ENCODE peak calls at places on chromosome 3, in nine cellular contexts. L is A549, N is ovary, A is stomach, P is sigmoid colon, D is transverse colon, I is upper lobe of left lung, Q is suprapubic skin, G is H1. S is an unnamed sample.

GRCh38 chr3:129238945-129239705 is 10.3 kb upstream of the COPG1 start:
- DNase-seq in L (peak; percentile 43), N (no peak), A (no peak), P (no peak), D (peak; percentile 45), I (peak; percentile 58), Q (no peak), G (no peak), S (no peak)

GRCh38 chr3:87198774-87199173 is 28.3 kb upstream of the CHMP2B start:
- DNase-seq in L (no peak), N (no peak), A (no peak), P (no peak), D (no peak), I (no peak), Q (no peak), G (no peak), S (no peak)

GRCh38 chr3:179181021-179181472 is 32.9 kb downstream of the PIK3CA start:
- DNase-seq in L (no peak), N (no peak), A (no peak), P (no peak), D (no peak), I (no peak), Q (no peak), G (no peak), S (no peak)

GRCh38 chr3:148269816-148270215 is 427.9 kb upstream of the AGTR1 start:
- DNase-seq in L (no peak), N (no peak), A (no peak), P (no peak), D (no peak), I (no peak), Q (no peak), G (no peak), S (no peak)

GRCh38 chr3:195147649-195148121 is 123.3 kb downstream of the XXYLT1 start:
- DNase-seq in L (no peak), N (no peak), A (peak; percentile 83), P (peak; percentile 88), D (peak; percentile 65), I (peak; percentile 64), Q (no peak), G (no peak), S (no peak)

GRCh38 chr3:123419850-123420292 is 29.0 kb downstream of the ADCY5 start:
- DNase-seq in L (no peak), N (no peak), A (no peak), P (peak; percentile 91), D (no peak), I (no peak), Q (no peak), G (no peak), S (no peak)

GRCh38 chr3:183213941-183214612 is 39.0 kb upstream of the B3GNT5 start:
- DNase-seq in L (no peak), N (no peak), A (no peak), P (no peak), D (no peak), I (no peak), Q (no peak), G (no peak), S (no peak)

GRCh38 chr3:123296261-123296660 is 94.5 kb downstream of the SEC22A start:
- DNase-seq in L (no peak), N (no peak), A (no peak), P (peak; percentile 44), D (no peak), I (no peak), Q (peak; percentile 52), G (no peak), S (no peak)

GRCh38 chr3:186722457-186722856 is 5.3 kb downstream of the KNG1 start:
- DNase-seq in L (peak; percentile 53), N (no peak), A (no peak), P (no peak), D (no peak), I (no peak), Q (no peak), G (peak; percentile 59), S (no peak)

GRCh38 chr3:31661286-31661685 is 128.6 kb downstream of the STT3B start:
- DNase-seq in L (no peak), N (no peak), A (no peak), P (no peak), D (no peak), I (no peak), Q (no peak), G (no peak), S (no peak)

GRCh38 chr3:181326637-181327223 is 337.2 kb upstream of the DNAJC19 start:
- DNase-seq in L (peak; percentile 8), N (no peak), A (no peak), P (no peak), D (no peak), I (no peak), Q (no peak), G (no peak), S (no peak)

GRCh38 chr3:38960042-38960622 is 91.6 kb downstream of the SCN11A start:
- DNase-seq in L (no peak), N (no peak), A (no peak), P (no peak), D (no peak), I (no peak), Q (no peak), G (no peak), S (no peak)

GRCh38 chr3:28349397-28350000 is 875 bp upstream of the AZI2 start:
- DNase-seq in L (no peak), N (no peak), A (no peak), P (no peak), D (no peak), I (no peak), Q (no peak), G (no peak), S (no peak)

GRCh38 chr3:138856799-138857198 is 22.1 kb upstream of the PIK3CB start:
- DNase-seq in L (no peak), N (no peak), A (no peak), P (no peak), D (no peak), I (no peak), Q (no peak), G (no peak), S (no peak)

DNA sequence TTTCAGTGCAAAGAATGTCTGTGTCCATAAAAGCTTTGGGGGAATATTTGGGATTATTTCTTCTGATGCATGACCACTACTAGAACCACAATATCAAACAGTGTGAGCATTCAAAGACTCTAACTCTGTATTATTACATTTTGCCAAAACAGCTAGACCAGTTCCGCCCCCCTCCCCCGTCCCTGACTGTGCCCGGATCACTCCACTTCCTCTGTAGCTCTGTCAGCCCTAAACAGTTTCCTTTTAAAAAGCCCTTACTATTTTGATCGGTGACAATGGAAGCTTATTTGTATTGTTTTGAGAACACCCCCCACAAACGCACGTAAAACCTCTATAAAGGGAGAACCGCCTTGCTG is 36.6 kb upstream of the EPHB3 start:
- DNase-seq in L (no peak), N (no peak), A (no peak), P (no peak), D (no peak), I (no peak), Q (no peak), G (no peak), S (no peak)
- H3K4me3 ChIP-seq in L (peak overlapping the region; percentile 37), N (peak overlapping the region; percentile 36), A (peak overlapping the region; percentile 50), P (peak overlapping the region; percentile 37), D (no peak overlapping the region), I (peak overlapping the region; percentile 49), Q (peak overlapping the region; percentile 51), G (peak overlapping the region; percentile 54), S (peak overlapping the region; percentile 58)

DNA sequence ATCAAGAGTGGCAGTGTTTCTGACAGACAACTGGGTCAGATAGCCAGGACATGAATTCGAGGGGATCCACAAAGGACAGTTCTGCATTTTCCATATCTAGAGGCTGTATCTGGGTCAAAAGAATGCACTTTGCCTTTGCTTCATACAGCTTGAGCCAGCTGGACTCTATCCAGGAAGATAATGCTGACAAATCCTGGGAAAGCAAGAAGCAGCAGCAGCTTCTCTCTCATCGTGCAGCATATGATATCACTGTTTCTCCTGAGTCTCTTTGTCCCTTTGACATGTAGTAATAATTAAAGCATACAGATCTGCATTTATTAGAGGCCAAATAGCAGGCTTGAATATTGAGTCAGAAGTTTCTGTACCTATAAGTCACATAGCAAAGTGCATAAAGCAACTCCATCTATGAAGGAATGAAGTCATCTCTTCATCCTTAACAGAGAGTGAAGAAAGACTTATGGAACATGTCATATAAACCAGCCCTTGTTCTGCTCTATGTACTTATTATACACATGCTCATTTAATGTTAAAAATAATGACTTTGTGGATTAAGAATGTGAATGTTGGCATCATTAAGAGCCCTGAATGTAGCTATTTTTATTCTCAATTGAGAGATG is 236.8 kb upstream of the GBE1 start:
- DNase-seq in L (no peak), N (no peak), A (no peak), P (no peak), D (no peak), I (no peak), Q (no peak), G (no peak), S (no peak)
- TF ChIP-seq EP300 in L (no peak), N (no peak), A (no peak), P (no peak), D (no peak), I (no peak), Q (no peak), G (no peak), S (no peak)

GRCh38 chr3:136186330-136186729 is 9.8 kb downstream of the MSL2 start:
- DNase-seq in L (no peak), N (no peak), A (peak; percentile 47), P (no peak), D (peak; percentile 62), I (peak; percentile 79), Q (no peak), G (no peak), S (no peak)

GRCh38 chr3:136189859-136190617 is 6.1 kb downstream of the MSL2 start:
- DNase-seq in L (no peak), N (no peak), A (no peak), P (no peak), D (no peak), I (no peak), Q (no peak), G (no peak), S (no peak)

GRCh38 chr3:136189043-136189442 is 7.1 kb downstream of the MSL2 start:
- DNase-seq in L (no peak), N (no peak), A (no peak), P (no peak), D (no peak), I (no peak), Q (no peak), G (no peak), S (no peak)

GRCh38 chr3:136186850-136187249 is 9.3 kb downstream of the MSL2 start:
- DNase-seq in L (no peak), N (no peak), A (no peak), P (no peak), D (no peak), I (no peak), Q (no peak), G (no peak), S (no peak)

DNA sequence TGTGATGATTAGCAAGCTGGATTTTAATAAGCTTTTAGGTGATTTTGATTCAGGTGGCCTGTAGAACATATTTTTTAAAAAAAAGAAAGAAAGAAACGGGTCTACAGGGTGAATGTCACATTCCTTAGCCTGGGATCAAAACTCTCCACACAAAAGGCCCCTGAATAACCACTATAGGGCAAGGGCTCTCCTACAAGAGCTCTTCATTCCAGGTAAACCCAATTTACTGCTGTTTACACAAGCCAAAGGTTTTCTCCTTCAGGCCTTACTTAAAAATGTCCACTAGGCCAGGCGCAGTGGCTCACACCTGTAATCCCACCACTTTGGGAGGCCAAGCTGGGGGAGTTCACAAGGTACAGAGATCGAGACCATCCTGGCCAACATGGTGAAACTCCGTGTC is 8.3 kb downstream of the MSL2 start:
- DNase-seq in L (no peak), N (no peak), A (no peak), P (no peak), D (no peak), I (no peak), Q (no peak), G (no peak), S (no peak)
- H3K4me1 ChIP-seq in L (peaks cover 37% of the 10 kb centered on the region), N (peaks cover 34% of the 10 kb centered on the region), A (peaks cover 70% of the 10 kb centered on the region), P (peaks cover 85% of the 10 kb centered on the region), D (peaks cover 52% of the 10 kb centered on the region), I (peaks cover 67% of the 10 kb centered on the region), Q (peaks cover 81% of the 10 kb centered on the region), G (peaks cover 10% of the 10 kb centered on the region), S (peaks cover 69% of the 10 kb centered on the region)

GRCh38 chr3:126179825-126180476 is 435 bp downstream of the ALDH1L1 start:
- DNase-seq in L (no peak), N (peak; percentile 69), A (no peak), P (peak; percentile 87), D (peak; percentile 26), I (no peak), Q (no peak), G (peak; percentile 82), S (no peak)
- H3K4me3 ChIP-seq in L (peak overlapping the region; percentile 48), N (peak overlapping the region; percentile 64), A (peak overlapping the region; percentile 57), P (peak overlapping the region; percentile 78), D (peak overlapping the region; percentile 51), I (peak overlapping the region; percentile 42), Q (peak overlapping the region; percentile 53), G (peak overlapping the region; percentile 57), S (peak overlapping the region; percentile 55)

S was measured in tibial nerve.